ENCODE peak calls at places on chromosomes 16 and 17, in nine cellular contexts. U is A172; O is stimulated activated naive CD4-positive, alpha-beta T cell; I is stimulated activated CD4-positive, alpha-beta T cell treated with anti-CD3 and anti-CD28 coated beads, TNF-alpha, amount 100 ng/mL, for 48 hours; G is pulmonary artery endothelial cell; R is brain microvascular endothelial cell; X is substantia nigra; Y is activated CD8-positive, alpha-beta T cell treated with anti-CD3 and anti-CD28 coated beads, Interleukin-2, amount 10 ng/mL, durations not matched to agents 7 days and 5 days; A is NCI-H748 treated with DMSO at 0.1 percent for 48 hours. W is an unnamed sample.

GRCh38 chr17:40070895-40071719 is 8.3 kb downstream of the THRA start:
- DNase-seq in U (no peak), O (no peak), I (no peak), G (no peak), R (no peak), X (peak; percentile 29), Y (no peak), A (no peak), W (no peak)

GRCh38 chr16:58292886-58293285 is 1.9 kb downstream of the PRSS54 start:
- DNase-seq in U (no peak), O (no peak), I (no peak), G (no peak), R (no peak), X (no peak), Y (no peak), A (no peak), W (no peak)

GRCh38 chr16:84507011-84507982 is 2.8 kb upstream of the MEAK7 start:
- DNase-seq in U (no peak), O (no peak), I (no peak), G (no peak), R (no peak), X (no peak), Y (peak; percentile 53), A (no peak), W (no peak)

GRCh38 chr17:50582741-50583140 is 22.2 kb downstream of the CACNA1G start:
- DNase-seq in U (no peak), O (no peak), I (no peak), G (no peak), R (no peak), X (no peak), Y (no peak), A (no peak), W (no peak)

GRCh38 chr17:61314368-61315078 is 85.1 kb upstream of the TBX2 start:
- DNase-seq in U (no peak), O (no peak), I (no peak), G (no peak), R (no peak), X (peak; percentile 17), Y (no peak), A (no peak), W (no peak)

GRCh38 chr16:3922241-3922640 is 41.7 kb upstream of the CREBBP start:
- DNase-seq in U (no peak), O (no peak), I (no peak), G (no peak), R (no peak), X (no peak), Y (no peak), A (no peak), W (no peak)

GRCh38 chr17:49575524-49576120 is at the start of gene NXPH3:
- DNase-seq in U (peak; percentile 27), O (peak; percentile 43), I (peak; percentile 58), G (no peak), R (peak; percentile 11), X (no peak), Y (peak; percentile 75), A (peak; percentile 17), W (no peak)

GRCh38 chr16:31484491-31485171 is 1.7 kb downstream of the SLC5A2 start:
- DNase-seq in U (no peak), O (no peak), I (no peak), G (no peak), R (no peak), X (no peak), Y (no peak), A (no peak), W (no peak)

GRCh38 chr17:8046929-8047768 is 8.3 kb downstream of the ALOX15B start:
- DNase-seq in U (no peak), O (no peak), I (no peak), G (no peak), R (no peak), X (no peak), Y (no peak), A (no peak), W (no peak)

GRCh38 chr17:29597361-29598172 is 4.6 kb downstream of the ANKRD13B start:
- DNase-seq in U (no peak), O (no peak), I (no peak), G (no peak), R (no peak), X (no peak), Y (no peak), A (no peak), W (no peak)

GRCh38 chr16:85302018-85302847 is 190.0 kb upstream of the CIBAR2 start:
- DNase-seq in U (peak; percentile 92), O (no peak), I (no peak), G (no peak), R (no peak), X (no peak), Y (no peak), A (no peak), W (no peak)

GRCh38 chr17:62876664-62877411 is 68.7 kb upstream of the MARCHF10 start:
- DNase-seq in U (no peak), O (no peak), I (no peak), G (no peak), R (no peak), X (no peak), Y (no peak), A (no peak), W (no peak)

GRCh38 chr17:81429353-81429774 is 34.1 kb downstream of the BAHCC1 start:
- DNase-seq in U (peak; percentile 76), O (peak; percentile 32), I (no peak), G (no peak), R (peak; percentile 35), X (peak; percentile 84), Y (no peak), A (no peak), W (no peak)

W was measured in glomerular endothelial cell.